ENCODE peak calls at places on chromosomes 11 and 22, in eight cellular contexts. One of them, this sample, is unnamed.

GRCh38 chr22:20578192-20578591 is 70.8 kb downstream of the MED15 start:
- DNase-seq in epithelial cell of esophagus: no peak
- DNase-seq in thoracic aorta: no peak
- DNase-seq in foreskin keratinocyte: no peak
- DNase-seq in pancreas: no peak
- DNase-seq in Peyer's patch: no peak
- DNase-seq in heart left ventricle: no peak
- DNase-seq in tibial nerve: no peak
- DNase-seq in this sample: no peak

GRCh38 chr11:116641561-116642045 is 131.2 kb downstream of the BUD13 start:
- DNase-seq in epithelial cell of esophagus: peak; percentile 37
- DNase-seq in thoracic aorta: no peak
- DNase-seq in foreskin keratinocyte: no peak
- DNase-seq in pancreas: peak; percentile 82
- DNase-seq in Peyer's patch: peak; percentile 66
- DNase-seq in heart left ventricle: no peak
- DNase-seq in tibial nerve: no peak
- DNase-seq in this sample: no peak

GRCh38 chr11:13487661-13488030 is 8.2 kb downstream of the PTH start:
- DNase-seq in epithelial cell of esophagus: peak; percentile 61
- DNase-seq in thoracic aorta: no peak
- DNase-seq in foreskin keratinocyte: no peak
- DNase-seq in pancreas: no peak
- DNase-seq in Peyer's patch: no peak
- DNase-seq in heart left ventricle: no peak
- DNase-seq in tibial nerve: no peak
- DNase-seq in this sample: no peak

GRCh38 chr22:28116261-28116673 is 197.2 kb upstream of the PITPNB start:
- DNase-seq in epithelial cell of esophagus: peak; percentile 97
- DNase-seq in thoracic aorta: peak; percentile 25
- DNase-seq in foreskin keratinocyte: peak; percentile 92
- DNase-seq in pancreas: no peak
- DNase-seq in Peyer's patch: no peak
- DNase-seq in heart left ventricle: no peak
- DNase-seq in tibial nerve: no peak
- DNase-seq in this sample: no peak

GRCh38 chr22:36475341-36475740 is 6.1 kb downstream of the TXN2 start:
- DNase-seq in epithelial cell of esophagus: no peak
- DNase-seq in thoracic aorta: no peak
- DNase-seq in foreskin keratinocyte: no peak
- DNase-seq in pancreas: no peak
- DNase-seq in Peyer's patch: no peak
- DNase-seq in heart left ventricle: no peak
- DNase-seq in tibial nerve: no peak
- DNase-seq in this sample: no peak

GRCh38 chr11:48096588-48097525 is 116.5 kb downstream of the PTPRJ start:
- DNase-seq in epithelial cell of esophagus: peak; percentile 76
- DNase-seq in thoracic aorta: no peak
- DNase-seq in foreskin keratinocyte: no peak
- DNase-seq in pancreas: no peak
- DNase-seq in Peyer's patch: no peak
- DNase-seq in heart left ventricle: no peak
- DNase-seq in tibial nerve: no peak
- DNase-seq in this sample: no peak

GRCh38 chr22:50470491-50470890 is 4.3 kb downstream of the SBF1 start:
- DNase-seq in epithelial cell of esophagus: peak; percentile 29
- DNase-seq in thoracic aorta: no peak
- DNase-seq in foreskin keratinocyte: no peak
- DNase-seq in pancreas: no peak
- DNase-seq in Peyer's patch: peak; percentile 73
- DNase-seq in heart left ventricle: no peak
- DNase-seq in tibial nerve: no peak
- DNase-seq in this sample: no peak

GRCh38 chr11:22624742-22625447 is 728 bp downstream of the FANCF start:
- DNase-seq in epithelial cell of esophagus: peak; percentile 83
- DNase-seq in thoracic aorta: no peak
- DNase-seq in foreskin keratinocyte: peak; percentile 71
- DNase-seq in pancreas: peak; percentile 82
- DNase-seq in Peyer's patch: peak; percentile 84
- DNase-seq in heart left ventricle: no peak
- DNase-seq in tibial nerve: peak; percentile 25
- DNase-seq in this sample: no peak

GRCh38 chr11:133835258-133836075 is 9.8 kb downstream of the SPATA19 start:
- DNase-seq in epithelial cell of esophagus: peak; percentile 67
- DNase-seq in thoracic aorta: no peak
- DNase-seq in foreskin keratinocyte: peak; percentile 18
- DNase-seq in pancreas: no peak
- DNase-seq in Peyer's patch: peak; percentile 53
- DNase-seq in heart left ventricle: no peak
- DNase-seq in tibial nerve: peak; percentile 40
- DNase-seq in this sample: no peak

GRCh38 chr22:30675436-30675835 is 7.8 kb upstream of the DUSP18 start:
- DNase-seq in epithelial cell of esophagus: no peak
- DNase-seq in thoracic aorta: no peak
- DNase-seq in foreskin keratinocyte: no peak
- DNase-seq in pancreas: no peak
- DNase-seq in Peyer's patch: no peak
- DNase-seq in heart left ventricle: no peak
- DNase-seq in tibial nerve: no peak
- DNase-seq in this sample: no peak

GRCh38 chr11:128604723-128605122 is 17.4 kb upstream of the ETS1 start:
- DNase-seq in epithelial cell of esophagus: no peak
- DNase-seq in thoracic aorta: no peak
- DNase-seq in foreskin keratinocyte: no peak
- DNase-seq in pancreas: no peak
- DNase-seq in Peyer's patch: no peak
- DNase-seq in heart left ventricle: no peak
- DNase-seq in tibial nerve: no peak
- DNase-seq in this sample: no peak

GRCh38 chr22:31342389-31343125 is 3.6 kb downstream of the PATZ1 start:
- DNase-seq in epithelial cell of esophagus: no peak
- DNase-seq in thoracic aorta: no peak
- DNase-seq in foreskin keratinocyte: no peak
- DNase-seq in pancreas: no peak
- DNase-seq in Peyer's patch: no peak
- DNase-seq in heart left ventricle: no peak
- DNase-seq in tibial nerve: no peak
- DNase-seq in this sample: no peak

GRCh38 chr11:64206457-64207246 is at the start of gene FERMT3:
- DNase-seq in epithelial cell of esophagus: no peak
- DNase-seq in thoracic aorta: no peak
- DNase-seq in foreskin keratinocyte: no peak
- DNase-seq in pancreas: peak; percentile 60
- DNase-seq in Peyer's patch: peak; percentile 95
- DNase-seq in heart left ventricle: peak; percentile 89
- DNase-seq in tibial nerve: peak; percentile 31
- DNase-seq in this sample: peak; percentile 49

GRCh38 chr11:67627788-67628624 is 1.7 kb downstream of the NUDT8 start:
- DNase-seq in epithelial cell of esophagus: no peak
- DNase-seq in thoracic aorta: no peak
- DNase-seq in foreskin keratinocyte: no peak
- DNase-seq in pancreas: peak; percentile 58
- DNase-seq in Peyer's patch: peak; percentile 44
- DNase-seq in heart left ventricle: peak; percentile 59
- DNase-seq in tibial nerve: no peak
- DNase-seq in this sample: no peak

GRCh38 chr22:41621911-41622179 is 750 bp downstream of the XRCC6 start:
- DNase-seq in epithelial cell of esophagus: no peak
- DNase-seq in thoracic aorta: no peak
- DNase-seq in foreskin keratinocyte: no peak
- DNase-seq in pancreas: no peak
- DNase-seq in Peyer's patch: no peak
- DNase-seq in heart left ventricle: no peak
- DNase-seq in tibial nerve: no peak
- DNase-seq in this sample: no peak

GRCh38 chr11:66454828-66455227 is 11.9 kb upstream of the PELI3 start:
- DNase-seq in epithelial cell of esophagus: peak; percentile 21
- DNase-seq in thoracic aorta: no peak
- DNase-seq in foreskin keratinocyte: no peak
- DNase-seq in pancreas: no peak
- DNase-seq in Peyer's patch: no peak
- DNase-seq in heart left ventricle: no peak
- DNase-seq in tibial nerve: no peak
- DNase-seq in this sample: no peak

GRCh38 chr11:80515097-80515496 is 1074.3 kb upstream of the TENM4 start:
- DNase-seq in epithelial cell of esophagus: no peak
- DNase-seq in thoracic aorta: no peak
- DNase-seq in foreskin keratinocyte: no peak
- DNase-seq in pancreas: no peak
- DNase-seq in Peyer's patch: no peak
- DNase-seq in heart left ventricle: no peak
- DNase-seq in tibial nerve: no peak
- DNase-seq in this sample: no peak

GRCh38 chr11:119370486-119371046 is 10.9 kb downstream of the USP2 start:
- DNase-seq in epithelial cell of esophagus: no peak
- DNase-seq in thoracic aorta: no peak
- DNase-seq in foreskin keratinocyte: no peak
- DNase-seq in pancreas: no peak
- DNase-seq in Peyer's patch: peak; percentile 80
- DNase-seq in heart left ventricle: peak; percentile 71
- DNase-seq in tibial nerve: no peak
- DNase-seq in this sample: no peak

GRCh38 chr11:117220999-117221774 is 10.7 kb downstream of the PCSK7 start:
- DNase-seq in epithelial cell of esophagus: no peak
- DNase-seq in thoracic aorta: no peak
- DNase-seq in foreskin keratinocyte: no peak
- DNase-seq in pancreas: peak; percentile 6
- DNase-seq in Peyer's patch: peak; percentile 36
- DNase-seq in heart left ventricle: no peak
- DNase-seq in tibial nerve: no peak
- DNase-seq in this sample: no peak

GRCh38 chr11:38791346-38791961 is 2193.4 kb upstream of the RAG2 start:
- DNase-seq in epithelial cell of esophagus: peak; percentile 78
- DNase-seq in thoracic aorta: no peak
- DNase-seq in foreskin keratinocyte: peak; percentile 12
- DNase-seq in pancreas: no peak
- DNase-seq in Peyer's patch: peak; percentile 49
- DNase-seq in heart left ventricle: no peak
- DNase-seq in tibial nerve: peak; percentile 67
- DNase-seq in this sample: no peak

GRCh38 chr11:117839936-117840813 is 15.6 kb upstream of the FXYD2 start:
- DNase-seq in epithelial cell of esophagus: no peak
- DNase-seq in thoracic aorta: no peak
- DNase-seq in foreskin keratinocyte: no peak
- DNase-seq in pancreas: peak; percentile 48
- DNase-seq in Peyer's patch: peak; percentile 25
- DNase-seq in heart left ventricle: no peak
- DNase-seq in tibial nerve: no peak
- DNase-seq in this sample: peak; percentile 10

GRCh38 chr11:46202149-46202548 is 75.3 kb upstream of the CREB3L1 start:
- DNase-seq in epithelial cell of esophagus: peak; percentile 17
- DNase-seq in thoracic aorta: no peak
- DNase-seq in foreskin keratinocyte: no peak
- DNase-seq in pancreas: no peak
- DNase-seq in Peyer's patch: no peak
- DNase-seq in heart left ventricle: no peak
- DNase-seq in tibial nerve: no peak
- DNase-seq in this sample: no peak

GRCh38 chr22:46579751-46580449 is 40.3 kb upstream of the GRAMD4 start:
- DNase-seq in epithelial cell of esophagus: no peak
- DNase-seq in thoracic aorta: peak; percentile 0
- DNase-seq in foreskin keratinocyte: no peak
- DNase-seq in pancreas: peak; percentile 49
- DNase-seq in Peyer's patch: peak; percentile 45
- DNase-seq in heart left ventricle: peak; percentile 55
- DNase-seq in tibial nerve: no peak
- DNase-seq in this sample: no peak

GRCh38 chr11:77126156-77126775 is 1.8 kb upstream of the MYO7A start:
- DNase-seq in epithelial cell of esophagus: no peak
- DNase-seq in thoracic aorta: no peak
- DNase-seq in foreskin keratinocyte: no peak
- DNase-seq in pancreas: no peak
- DNase-seq in Peyer's patch: no peak
- DNase-seq in heart left ventricle: peak; percentile 61
- DNase-seq in tibial nerve: no peak
- DNase-seq in this sample: no peak

GRCh38 chr11:109865558-109866186 is 227.5 kb upstream of the ZC3H12C start:
- DNase-seq in epithelial cell of esophagus: peak; percentile 46
- DNase-seq in thoracic aorta: no peak
- DNase-seq in foreskin keratinocyte: no peak
- DNase-seq in pancreas: no peak
- DNase-seq in Peyer's patch: no peak
- DNase-seq in heart left ventricle: no peak
- DNase-seq in tibial nerve: no peak
- DNase-seq in this sample: no peak
- TF ChIP-seq CTCF in epithelial cell of esophagus: peak; percentile 41
- TF ChIP-seq CTCF in thoracic aorta: no peak
- TF ChIP-seq CTCF in foreskin keratinocyte: peak; percentile 29
- TF ChIP-seq CTCF in pancreas: peak; percentile 15
- TF ChIP-seq CTCF in Peyer's patch: no peak
- TF ChIP-seq CTCF in heart left ventricle: peak; percentile 48
- TF ChIP-seq CTCF in tibial nerve: no peak
- TF ChIP-seq CTCF in this sample: no peak

GRCh38 chr11:60607483-60607882 is 91.9 kb upstream of the MS4A8 start:
- DNase-seq in epithelial cell of esophagus: no peak
- DNase-seq in thoracic aorta: no peak
- DNase-seq in foreskin keratinocyte: no peak
- DNase-seq in pancreas: no peak
- DNase-seq in Peyer's patch: no peak
- DNase-seq in heart left ventricle: no peak
- DNase-seq in tibial nerve: no peak
- DNase-seq in this sample: no peak
- TF ChIP-seq CTCF in epithelial cell of esophagus: no peak
- TF ChIP-seq CTCF in thoracic aorta: no peak
- TF ChIP-seq CTCF in foreskin keratinocyte: no peak
- TF ChIP-seq CTCF in pancreas: peak; percentile 7
- TF ChIP-seq CTCF in Peyer's patch: no peak
- TF ChIP-seq CTCF in heart left ventricle: no peak
- TF ChIP-seq CTCF in tibial nerve: no peak
- TF ChIP-seq CTCF in this sample: no peak

GRCh38 chr22:39935622-39936021 is 24.6 kb upstream of the TMA7B start:
- DNase-seq in epithelial cell of esophagus: no peak
- DNase-seq in thoracic aorta: no peak
- DNase-seq in foreskin keratinocyte: no peak
- DNase-seq in pancreas: no peak
- DNase-seq in Peyer's patch: no peak
- DNase-seq in heart left ventricle: no peak
- DNase-seq in tibial nerve: no peak
- DNase-seq in this sample: no peak
- TF ChIP-seq CTCF in epithelial cell of esophagus: no peak
- TF ChIP-seq CTCF in thoracic aorta: no peak
- TF ChIP-seq CTCF in foreskin keratinocyte: no peak
- TF ChIP-seq CTCF in pancreas: no peak
- TF ChIP-seq CTCF in Peyer's patch: no peak
- TF ChIP-seq CTCF in heart left ventricle: no peak
- TF ChIP-seq CTCF in tibial nerve: no peak
- TF ChIP-seq CTCF in this sample: no peak

DNA sequence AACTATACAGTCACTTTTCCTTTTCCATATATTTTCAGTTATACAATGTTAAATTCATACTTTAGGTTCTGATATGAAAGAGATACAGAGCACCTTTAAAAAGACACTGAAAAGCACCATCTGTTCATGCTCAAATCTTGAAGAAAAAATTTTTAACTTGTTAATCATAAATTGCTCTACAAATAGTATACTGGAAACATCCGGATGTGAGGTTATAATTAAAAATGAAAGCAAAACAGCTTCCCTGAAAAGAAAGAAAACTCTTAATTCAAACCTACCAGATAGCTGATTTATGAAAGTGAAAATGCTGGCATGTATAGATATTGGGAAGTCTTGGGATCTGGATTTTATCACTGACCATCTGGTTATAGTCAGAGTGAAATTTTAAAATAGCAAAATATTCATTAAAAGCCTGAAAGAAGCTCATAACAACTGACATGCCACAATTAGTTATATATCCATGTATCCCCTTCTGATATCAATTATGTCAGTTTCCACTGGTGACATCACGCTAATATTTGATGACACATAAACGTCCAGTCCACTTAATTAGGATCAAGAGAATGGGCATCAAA is 740.0 kb downstream of the DLG2 start:
- DNase-seq in epithelial cell of esophagus: no peak
- DNase-seq in thoracic aorta: no peak
- DNase-seq in foreskin keratinocyte: no peak
- DNase-seq in pancreas: no peak
- DNase-seq in Peyer's patch: no peak
- DNase-seq in heart left ventricle: no peak
- DNase-seq in tibial nerve: no peak
- DNase-seq in this sample: no peak
- TF ChIP-seq CTCF in epithelial cell of esophagus: no peak
- TF ChIP-seq CTCF in thoracic aorta: no peak
- TF ChIP-seq CTCF in foreskin keratinocyte: no peak
- TF ChIP-seq CTCF in pancreas: no peak
- TF ChIP-seq CTCF in Peyer's patch: no peak
- TF ChIP-seq CTCF in heart left ventricle: no peak
- TF ChIP-seq CTCF in tibial nerve: no peak
- TF ChIP-seq CTCF in this sample: no peak

This sample was measured in activated B cell treated with CpG ODN at 0.5 μM for 24 hours.